ENCODE peak calls at places on chromosome 6, in nine cellular contexts. One of them, this sample, is unnamed.

GRCh38 chr6:135920689-135921088 is 69.2 kb downstream of the PDE7B start:
- DNase-seq in coronary artery: no peak
- DNase-seq in AG04450: no peak
- DNase-seq in PC-3: no peak
- DNase-seq in fibroblast of lung: no peak
- DNase-seq in dorsolateral prefrontal cortex: no peak
- DNase-seq in psoas muscle: no peak
- DNase-seq in MM.1S: no peak
- DNase-seq in heart left ventricle: no peak
- DNase-seq in this sample: no peak

GRCh38 chr6:5671162-5671561 is 335.6 kb downstream of the NRN1 start:
- DNase-seq in coronary artery: no peak
- DNase-seq in AG04450: no peak
- DNase-seq in PC-3: no peak
- DNase-seq in fibroblast of lung: peak; percentile 67
- DNase-seq in dorsolateral prefrontal cortex: peak; percentile 59
- DNase-seq in psoas muscle: no peak
- DNase-seq in MM.1S: no peak
- DNase-seq in heart left ventricle: peak; percentile 20
- DNase-seq in this sample: peak; percentile 42

GRCh38 chr6:47495954-47496545 is 18.5 kb downstream of the CD2AP start:
- DNase-seq in coronary artery: no peak
- DNase-seq in AG04450: no peak
- DNase-seq in PC-3: no peak
- DNase-seq in fibroblast of lung: no peak
- DNase-seq in dorsolateral prefrontal cortex: no peak
- DNase-seq in psoas muscle: no peak
- DNase-seq in MM.1S: no peak
- DNase-seq in heart left ventricle: no peak
- DNase-seq in this sample: no peak

GRCh38 chr6:56727097-56727845 is 84.6 kb upstream of the DST start:
- DNase-seq in coronary artery: no peak
- DNase-seq in AG04450: no peak
- DNase-seq in PC-3: no peak
- DNase-seq in fibroblast of lung: peak; percentile 81
- DNase-seq in dorsolateral prefrontal cortex: no peak
- DNase-seq in psoas muscle: no peak
- DNase-seq in MM.1S: no peak
- DNase-seq in heart left ventricle: no peak
- DNase-seq in this sample: no peak

GRCh38 chr6:128118401-128118800 is 217.5 kb upstream of the THEMIS start:
- DNase-seq in coronary artery: no peak
- DNase-seq in AG04450: no peak
- DNase-seq in PC-3: no peak
- DNase-seq in fibroblast of lung: peak; percentile 86
- DNase-seq in dorsolateral prefrontal cortex: no peak
- DNase-seq in psoas muscle: no peak
- DNase-seq in MM.1S: no peak
- DNase-seq in heart left ventricle: no peak
- DNase-seq in this sample: no peak

GRCh38 chr6:159790947-159791598 is 806 bp downstream of the MRPL18 start:
- DNase-seq in coronary artery: no peak
- DNase-seq in AG04450: no peak
- DNase-seq in PC-3: no peak
- DNase-seq in fibroblast of lung: no peak
- DNase-seq in dorsolateral prefrontal cortex: no peak
- DNase-seq in psoas muscle: no peak
- DNase-seq in MM.1S: no peak
- DNase-seq in heart left ventricle: no peak
- DNase-seq in this sample: peak; percentile 19

GRCh38 chr6:167328086-167328485 is 3.2 kb downstream of the TTLL2 start:
- DNase-seq in coronary artery: no peak
- DNase-seq in AG04450: no peak
- DNase-seq in PC-3: no peak
- DNase-seq in fibroblast of lung: no peak
- DNase-seq in dorsolateral prefrontal cortex: no peak
- DNase-seq in psoas muscle: no peak
- DNase-seq in MM.1S: no peak
- DNase-seq in heart left ventricle: no peak
- DNase-seq in this sample: no peak

GRCh38 chr6:74343804-74344203 is 647.8 kb downstream of the CD109 start:
- DNase-seq in coronary artery: no peak
- DNase-seq in AG04450: no peak
- DNase-seq in PC-3: peak; percentile 47
- DNase-seq in fibroblast of lung: no peak
- DNase-seq in dorsolateral prefrontal cortex: no peak
- DNase-seq in psoas muscle: no peak
- DNase-seq in MM.1S: peak; percentile 11
- DNase-seq in heart left ventricle: no peak
- DNase-seq in this sample: peak; percentile 10

GRCh38 chr6:143283887-143284640 is 166.4 kb downstream of the ADAT2 start:
- DNase-seq in coronary artery: no peak
- DNase-seq in AG04450: no peak
- DNase-seq in PC-3: no peak
- DNase-seq in fibroblast of lung: peak; percentile 80
- DNase-seq in dorsolateral prefrontal cortex: no peak
- DNase-seq in psoas muscle: no peak
- DNase-seq in MM.1S: no peak
- DNase-seq in heart left ventricle: no peak
- DNase-seq in this sample: no peak

GRCh38 chr6:23532227-23532626 is 593.8 kb upstream of the NRSN1 start:
- DNase-seq in coronary artery: no peak
- DNase-seq in AG04450: no peak
- DNase-seq in PC-3: peak; percentile 15
- DNase-seq in fibroblast of lung: peak; percentile 16
- DNase-seq in dorsolateral prefrontal cortex: no peak
- DNase-seq in psoas muscle: no peak
- DNase-seq in MM.1S: no peak
- DNase-seq in heart left ventricle: no peak
- DNase-seq in this sample: no peak

GRCh38 chr6:111843347-111844147 is 29.7 kb downstream of the FYN start:
- DNase-seq in coronary artery: no peak
- DNase-seq in AG04450: no peak
- DNase-seq in PC-3: no peak
- DNase-seq in fibroblast of lung: peak; percentile 50
- DNase-seq in dorsolateral prefrontal cortex: no peak
- DNase-seq in psoas muscle: no peak
- DNase-seq in MM.1S: peak; percentile 57
- DNase-seq in heart left ventricle: no peak
- DNase-seq in this sample: no peak

GRCh38 chr6:35036059-35036827 is 104.9 kb downstream of the TCP11 start:
- DNase-seq in coronary artery: no peak
- DNase-seq in AG04450: no peak
- DNase-seq in PC-3: no peak
- DNase-seq in fibroblast of lung: no peak
- DNase-seq in dorsolateral prefrontal cortex: no peak
- DNase-seq in psoas muscle: no peak
- DNase-seq in MM.1S: no peak
- DNase-seq in heart left ventricle: no peak
- DNase-seq in this sample: no peak

GRCh38 chr6:35449287-35449881 is 2.8 kb upstream of the FANCE start:
- DNase-seq in coronary artery: no peak
- DNase-seq in AG04450: peak; percentile 39
- DNase-seq in PC-3: peak; percentile 91
- DNase-seq in fibroblast of lung: peak; percentile 52
- DNase-seq in dorsolateral prefrontal cortex: peak; percentile 23
- DNase-seq in psoas muscle: no peak
- DNase-seq in MM.1S: peak; percentile 82
- DNase-seq in heart left ventricle: no peak
- DNase-seq in this sample: peak; percentile 87

GRCh38 chr6:162750776-162751175 is 23.0 kb downstream of the PACRG start:
- DNase-seq in coronary artery: no peak
- DNase-seq in AG04450: no peak
- DNase-seq in PC-3: peak; percentile 88
- DNase-seq in fibroblast of lung: peak; percentile 77
- DNase-seq in dorsolateral prefrontal cortex: no peak
- DNase-seq in psoas muscle: no peak
- DNase-seq in MM.1S: no peak
- DNase-seq in heart left ventricle: no peak
- DNase-seq in this sample: peak; percentile 44

DNA sequence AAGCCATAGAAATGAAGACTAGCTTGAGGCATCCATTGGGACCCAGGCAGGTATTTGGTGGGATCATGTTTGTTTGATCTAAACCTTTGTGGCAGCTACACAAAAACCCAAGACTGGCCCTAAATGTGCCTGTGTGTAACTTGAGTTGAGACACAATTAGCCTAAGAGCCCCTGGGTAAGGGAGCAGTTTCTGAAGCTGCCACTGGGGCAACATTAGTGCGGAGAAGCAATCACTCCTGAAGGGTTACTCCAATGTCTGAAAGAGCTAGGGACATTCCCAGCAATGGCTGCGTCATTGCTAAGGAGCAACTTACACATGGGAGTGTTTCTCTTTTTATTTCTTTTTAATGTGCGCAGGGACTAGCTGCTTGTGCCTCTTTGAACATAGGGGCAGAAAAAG is 67.9 kb upstream of the EEF1E1 start:
- DNase-seq in coronary artery: no peak
- DNase-seq in AG04450: no peak
- DNase-seq in PC-3: peak; percentile 10
- DNase-seq in fibroblast of lung: no peak
- DNase-seq in dorsolateral prefrontal cortex: no peak
- DNase-seq in psoas muscle: no peak
- DNase-seq in MM.1S: no peak
- DNase-seq in heart left ventricle: no peak
- DNase-seq in this sample: no peak
- TF ChIP-seq CTCF in coronary artery: no peak
- TF ChIP-seq CTCF in AG04450: no peak
- TF ChIP-seq CTCF in PC-3: no peak
- TF ChIP-seq CTCF in fibroblast of lung: no peak
- TF ChIP-seq CTCF in dorsolateral prefrontal cortex: no peak
- TF ChIP-seq CTCF in psoas muscle: no peak
- TF ChIP-seq CTCF in MM.1S: no peak
- TF ChIP-seq CTCF in heart left ventricle: no peak
- TF ChIP-seq CTCF in this sample: no peak

DNA sequence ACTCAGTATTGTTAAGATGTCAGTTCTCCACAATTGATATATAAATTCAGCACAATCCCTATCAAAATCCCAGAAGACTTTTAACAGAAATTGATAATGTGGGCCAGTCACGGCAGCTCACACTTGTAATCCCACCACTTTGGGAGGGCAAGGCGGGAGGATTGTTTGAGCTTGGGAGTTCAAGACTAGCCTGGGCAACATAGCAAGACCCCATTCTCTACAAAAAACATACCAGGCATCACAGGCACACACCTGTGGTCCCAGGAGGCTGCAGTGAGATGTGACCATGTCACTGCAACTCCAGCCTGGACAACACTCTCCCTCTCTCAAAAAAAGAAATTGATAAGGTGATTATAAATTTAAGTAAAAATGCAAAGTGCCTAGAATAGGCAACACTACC is 90.9 kb downstream of the PDSS2 start:
- DNase-seq in coronary artery: no peak
- DNase-seq in AG04450: no peak
- DNase-seq in PC-3: no peak
- DNase-seq in fibroblast of lung: no peak
- DNase-seq in dorsolateral prefrontal cortex: no peak
- DNase-seq in psoas muscle: no peak
- DNase-seq in MM.1S: no peak
- DNase-seq in heart left ventricle: no peak
- DNase-seq in this sample: no peak
- H3K27ac ChIP-seq in coronary artery: no peak overlapping the region
- H3K27ac ChIP-seq in AG04450: no peak overlapping the region
- H3K27ac ChIP-seq in PC-3: no peak overlapping the region
- H3K27ac ChIP-seq in fibroblast of lung: no peak overlapping the region
- H3K27ac ChIP-seq in dorsolateral prefrontal cortex: no peak overlapping the region
- H3K27ac ChIP-seq in psoas muscle: no peak overlapping the region
- H3K27ac ChIP-seq in MM.1S: no peak overlapping the region
- H3K27ac ChIP-seq in heart left ventricle: no peak overlapping the region
- H3K27ac ChIP-seq in this sample: no peak overlapping the region

DNA sequence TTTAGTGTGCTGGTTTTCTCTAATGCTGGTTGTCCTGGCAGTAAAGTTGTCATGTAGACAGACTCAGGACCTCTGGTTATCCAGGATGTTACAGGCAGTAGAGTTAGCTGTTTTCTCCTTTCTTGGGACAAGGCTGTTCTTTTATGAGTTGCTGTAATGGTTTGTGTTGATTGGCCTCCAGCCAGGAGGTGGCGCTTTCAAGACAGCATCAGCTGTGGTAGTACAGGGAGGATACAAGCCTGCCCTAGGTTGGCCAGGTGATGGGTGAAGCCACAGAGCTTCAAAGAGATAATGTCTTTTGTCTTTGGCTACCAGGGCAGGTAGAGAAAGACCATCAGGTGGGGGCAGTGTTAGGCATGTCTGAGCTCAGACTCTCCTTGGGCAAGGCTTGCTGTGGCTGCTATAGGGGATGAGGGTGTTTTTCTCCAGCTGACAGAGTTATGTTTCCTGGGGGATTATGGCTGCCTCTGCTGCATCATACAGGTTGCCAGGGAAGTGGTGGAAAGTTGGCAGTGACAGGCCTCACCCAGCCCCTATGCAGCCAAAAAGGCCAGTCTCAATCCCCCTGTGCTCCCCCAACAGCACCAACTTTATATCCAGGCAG is 127.2 kb upstream of the TAB2 start:
- DNase-seq in coronary artery: no peak
- DNase-seq in AG04450: no peak
- DNase-seq in PC-3: peak; percentile 39
- DNase-seq in fibroblast of lung: peak; percentile 24
- DNase-seq in dorsolateral prefrontal cortex: no peak
- DNase-seq in psoas muscle: no peak
- DNase-seq in MM.1S: peak; percentile 70
- DNase-seq in heart left ventricle: no peak
- DNase-seq in this sample: no peak
- TF ChIP-seq CTCF in coronary artery: no peak
- TF ChIP-seq CTCF in AG04450: no peak
- TF ChIP-seq CTCF in PC-3: peak; percentile 52
- TF ChIP-seq CTCF in fibroblast of lung: no peak
- TF ChIP-seq CTCF in dorsolateral prefrontal cortex: no peak
- TF ChIP-seq CTCF in psoas muscle: no peak
- TF ChIP-seq CTCF in MM.1S: peak; percentile 64
- TF ChIP-seq CTCF in heart left ventricle: no peak
- TF ChIP-seq CTCF in this sample: no peak

GRCh38 chr6:155521719-155522118 is 66.1 kb upstream of the NOX3 start:
- DNase-seq in coronary artery: no peak
- DNase-seq in AG04450: no peak
- DNase-seq in PC-3: peak; percentile 40
- DNase-seq in fibroblast of lung: peak; percentile 20
- DNase-seq in dorsolateral prefrontal cortex: no peak
- DNase-seq in psoas muscle: no peak
- DNase-seq in MM.1S: no peak
- DNase-seq in heart left ventricle: no peak
- DNase-seq in this sample: no peak

GRCh38 chr6:155528335-155528734 is 72.7 kb upstream of the NOX3 start:
- DNase-seq in coronary artery: no peak
- DNase-seq in AG04450: no peak
- DNase-seq in PC-3: no peak
- DNase-seq in fibroblast of lung: no peak
- DNase-seq in dorsolateral prefrontal cortex: no peak
- DNase-seq in psoas muscle: no peak
- DNase-seq in MM.1S: no peak
- DNase-seq in heart left ventricle: no peak
- DNase-seq in this sample: no peak

GRCh38 chr6:155527443-155527842 is 71.8 kb upstream of the NOX3 start:
- DNase-seq in coronary artery: no peak
- DNase-seq in AG04450: no peak
- DNase-seq in PC-3: no peak
- DNase-seq in fibroblast of lung: no peak
- DNase-seq in dorsolateral prefrontal cortex: no peak
- DNase-seq in psoas muscle: no peak
- DNase-seq in MM.1S: no peak
- DNase-seq in heart left ventricle: no peak
- DNase-seq in this sample: no peak

GRCh38 chr6:155523821-155524238 is 68.2 kb upstream of the NOX3 start:
- DNase-seq in coronary artery: no peak
- DNase-seq in AG04450: no peak
- DNase-seq in PC-3: no peak
- DNase-seq in fibroblast of lung: no peak
- DNase-seq in dorsolateral prefrontal cortex: no peak
- DNase-seq in psoas muscle: no peak
- DNase-seq in MM.1S: no peak
- DNase-seq in heart left ventricle: no peak
- DNase-seq in this sample: no peak

GRCh38 chr6:155524249-155524651 is 68.6 kb upstream of the NOX3 start:
- DNase-seq in coronary artery: no peak
- DNase-seq in AG04450: no peak
- DNase-seq in PC-3: peak; percentile 81
- DNase-seq in fibroblast of lung: peak; percentile 87
- DNase-seq in dorsolateral prefrontal cortex: no peak
- DNase-seq in psoas muscle: no peak
- DNase-seq in MM.1S: no peak
- DNase-seq in heart left ventricle: no peak
- DNase-seq in this sample: peak; percentile 54
- H3K27ac ChIP-seq in coronary artery: no peak overlapping the region
- H3K27ac ChIP-seq in AG04450: no peak overlapping the region
- H3K27ac ChIP-seq in PC-3: peak overlapping the region; percentile 99
- H3K27ac ChIP-seq in fibroblast of lung: no peak overlapping the region
- H3K27ac ChIP-seq in dorsolateral prefrontal cortex: no peak overlapping the region
- H3K27ac ChIP-seq in psoas muscle: no peak overlapping the region
- H3K27ac ChIP-seq in MM.1S: no peak overlapping the region
- H3K27ac ChIP-seq in heart left ventricle: no peak overlapping the region
- H3K27ac ChIP-seq in this sample: peak overlapping the region; percentile 60

This sample was measured in RWPE1.